ENCODE peak calls at places on chromosomes 3 and 15, in six cellular contexts. U is endothelial cell, T is natural killer cell, S is uterus, G is GM20000, K is NB4. X is an unnamed sample.

GRCh38 chr15:49990835-49991540 is 128.0 kb downstream of the ATP8B4 start:
- DNase-seq in S (no peak), K (no peak), U (no peak), T (no peak), G (no peak), X (no peak)

GRCh38 chr3:149559989-149560388 is 85.5 kb downstream of the TM4SF4 start:
- DNase-seq in G (no peak), S (no peak), K (no peak), T (no peak), U (no peak), X (no peak)

GRCh38 chr15:87477759-87478687 is 778.5 kb downstream of the NTRK3 start:
- DNase-seq in S (peak; percentile 39), U (no peak), G (no peak), T (no peak), K (peak; percentile 18), X (no peak)

GRCh38 chr15:27235689-27236088 is 264.7 kb downstream of the GABRG3 start:
- DNase-seq in K (no peak), S (no peak), G (no peak), T (no peak), U (no peak), X (no peak)

GRCh38 chr15:47663106-47663505 is 54.2 kb upstream of the SEMA6D start:
- DNase-seq in U (no peak), G (no peak), K (no peak), T (no peak), S (no peak), X (no peak)

GRCh38 chr3:130839815-130840214 is 54.1 kb upstream of the ATP2C1 start:
- DNase-seq in S (no peak), U (no peak), G (peak; percentile 38), K (peak; percentile 51), T (no peak), X (no peak)

GRCh38 chr15:85582076-85582718 is 201.8 kb downstream of the AKAP13 start:
- DNase-seq in T (no peak), K (no peak), G (peak; percentile 30), U (no peak), S (peak; percentile 42), X (no peak)

GRCh38 chr3:61559108-61559731 is 2.2 kb upstream of the PTPRG start:
- DNase-seq in K (no peak), T (no peak), G (no peak), S (no peak), U (peak; percentile 12), X (no peak)

GRCh38 chr3:169387751-169388696 is 275.5 kb downstream of the MECOM start:
- DNase-seq in T (no peak), S (peak; percentile 13), K (peak; percentile 19), U (peak; percentile 6), G (no peak), X (no peak)

GRCh38 chr3:186790261-186790981 is 7.0 kb downstream of the EIF4A2 start:
- DNase-seq in U (no peak), S (no peak), K (peak; percentile 64), T (no peak), G (no peak), X (no peak)

GRCh38 chr3:67648229-67648628 is 6.2 kb downstream of the SUCLG2 start:
- DNase-seq in T (no peak), S (no peak), U (no peak), G (no peak), K (no peak), X (no peak)

GRCh38 chr3:146466596-146466995 is 2.8 kb downstream of the PLSCR2 start:
- DNase-seq in T (no peak), G (no peak), K (no peak), U (no peak), S (no peak), X (no peak)

DNA sequence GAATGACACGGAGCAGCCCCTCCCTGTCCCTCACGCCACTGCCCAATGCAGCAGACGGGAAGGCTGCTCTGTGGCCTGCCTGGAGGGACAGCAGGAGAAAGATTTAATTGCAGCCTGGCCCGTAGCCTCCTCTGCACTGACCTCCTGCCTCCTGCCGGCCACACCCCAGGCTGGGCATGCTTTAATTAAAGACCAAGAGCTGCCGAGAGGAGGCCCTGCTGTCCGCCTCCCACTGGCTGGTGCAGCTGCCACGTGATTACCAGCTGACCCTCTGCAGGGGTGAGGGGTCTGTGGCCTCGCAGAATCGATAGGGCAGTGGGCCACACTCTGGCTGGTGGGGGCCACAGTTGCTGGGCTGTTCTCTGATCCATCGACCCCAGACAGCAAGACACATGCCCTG is 100.2 kb upstream of the PRR23E start:
- DNase-seq in U (no peak), T (no peak), K (no peak), S (no peak), G (no peak), X (no peak)
- TF ChIP-seq CTCF in U (no peak), T (no peak), K (no peak), S (no peak), G (no peak), X (no peak)

DNA sequence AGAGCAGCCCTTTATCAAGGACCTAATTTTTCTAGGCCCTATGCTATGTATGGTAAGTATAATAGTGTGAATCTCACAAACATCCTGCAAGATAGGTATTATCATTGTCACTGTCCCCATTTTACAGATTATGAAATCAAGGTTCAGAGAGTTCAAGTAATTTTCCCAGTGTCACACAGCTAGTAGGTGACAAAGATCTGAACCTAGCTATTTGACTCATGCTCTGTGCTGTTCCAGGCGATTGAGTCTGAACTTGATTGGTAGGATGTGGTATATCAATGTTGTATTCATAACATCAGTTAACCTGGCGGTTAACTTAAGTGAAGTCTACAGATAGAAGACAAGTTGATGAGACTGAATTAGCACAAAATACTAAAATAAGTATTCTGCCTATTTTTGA is 229.9 kb downstream of the CHST2 start:
- DNase-seq in T (no peak), S (no peak), G (no peak), K (no peak), U (no peak), X (no peak)
- TF ChIP-seq CTCF in T (no peak), S (no peak), G (no peak), K (no peak), U (no peak), X (no peak)

DNA sequence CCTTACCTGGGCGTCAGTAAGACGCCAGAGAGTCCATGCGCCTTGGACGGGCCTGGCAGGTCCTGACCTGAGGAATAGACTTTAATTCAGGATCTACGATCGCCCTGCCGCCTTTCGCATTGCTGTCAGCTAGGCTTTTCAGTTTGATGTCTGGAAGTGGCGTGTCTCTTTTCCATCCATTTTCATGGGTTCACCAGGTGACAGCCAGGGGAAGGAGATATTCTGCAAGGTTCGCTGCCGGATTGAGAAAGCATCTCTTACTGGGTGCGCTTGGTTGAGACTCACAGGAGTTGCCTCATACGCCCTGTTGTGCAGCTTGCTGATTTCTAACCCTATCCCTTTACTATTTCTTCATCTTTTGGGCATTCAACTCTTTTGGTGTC is 7.4 kb downstream of the EPHA3 start:
- DNase-seq in S (no peak), K (no peak), G (no peak), U (no peak), T (no peak), X (no peak)
- TF ChIP-seq CTCF in S (no peak), K (no peak), G (no peak), U (no peak), T (no peak), X (no peak)

GRCh38 chr3:9113040-9113439 is 136.4 kb downstream of the SRGAP3 start:
- DNase-seq in S (no peak), T (no peak), K (no peak), G (no peak), U (no peak), X (no peak)

GRCh38 chr3:9110316-9110715 is 139.1 kb downstream of the SRGAP3 start:
- DNase-seq in T (no peak), S (no peak), U (no peak), G (no peak), K (no peak), X (no peak)

GRCh38 chr3:9110802-9111201 is 138.6 kb downstream of the SRGAP3 start:
- DNase-seq in S (no peak), G (no peak), T (no peak), U (no peak), K (no peak), X (no peak)

GRCh38 chr3:9109570-9109914 is 139.9 kb downstream of the SRGAP3 start:
- DNase-seq in S (no peak), T (no peak), U (no peak), G (no peak), K (no peak), X (no peak)

DNA sequence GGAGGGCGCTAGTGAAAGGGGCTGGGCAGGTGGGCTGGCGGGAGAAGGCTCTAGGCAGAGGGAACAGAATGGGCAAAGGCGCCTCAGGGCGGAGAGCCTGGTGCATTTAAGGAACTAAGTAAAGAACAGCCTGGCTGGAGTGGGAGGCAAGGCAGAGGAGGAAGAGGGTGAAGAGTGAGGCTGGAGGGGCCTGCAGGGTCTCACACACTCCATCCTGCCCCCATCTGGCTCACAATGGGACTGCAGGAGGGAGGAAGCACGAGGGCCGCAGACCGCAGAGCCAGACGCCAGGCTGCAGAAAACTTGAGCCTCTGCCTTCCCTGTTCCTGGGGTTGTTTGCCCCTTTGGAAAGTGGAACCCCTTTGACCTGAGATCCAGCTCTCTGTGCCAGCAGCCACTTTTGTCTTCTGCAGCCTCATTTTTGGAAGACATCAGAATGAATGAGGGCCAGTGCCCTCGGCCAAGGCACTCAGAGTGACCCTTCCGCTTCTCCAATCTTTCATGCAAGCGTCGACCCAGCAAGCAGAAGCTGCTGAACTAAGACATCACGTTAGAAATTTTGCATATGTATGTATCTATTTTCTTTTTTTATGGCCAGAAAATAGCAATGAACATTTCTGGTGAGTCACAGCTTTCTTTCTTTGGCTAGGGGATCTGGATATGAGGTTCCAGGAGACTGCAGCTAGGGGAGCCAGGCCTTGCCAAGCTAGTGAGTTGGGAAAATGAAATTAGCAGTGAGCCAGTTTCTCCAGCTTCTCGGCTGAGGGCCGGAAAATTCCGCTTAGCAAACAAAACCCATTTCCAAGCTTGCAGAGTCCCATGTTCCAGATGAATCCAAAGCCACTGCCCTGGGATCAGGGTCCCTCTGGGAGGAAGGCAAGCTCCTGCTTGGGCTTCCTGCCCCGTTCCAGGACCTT is 137.8 kb downstream of the SRGAP3 start:
- DNase-seq in K (peak; percentile 44), T (no peak), U (peak; percentile 29), S (peak; percentile 76), G (no peak), X (no peak)
- TF ChIP-seq CTCF in K (peak; percentile 46), T (no peak), U (no peak), S (no peak), G (peak; percentile 4), X (no peak)

GRCh38 chr3:129352045-129352444 is 73.4 kb downstream of the HMCES start:
- DNase-seq in U (no peak), K (no peak), S (no peak), G (no peak), T (no peak), X (no peak)
- TF ChIP-seq CTCF in U (peak; percentile 54), K (peak; percentile 23), S (no peak), G (no peak), T (no peak), X (no peak)

DNA sequence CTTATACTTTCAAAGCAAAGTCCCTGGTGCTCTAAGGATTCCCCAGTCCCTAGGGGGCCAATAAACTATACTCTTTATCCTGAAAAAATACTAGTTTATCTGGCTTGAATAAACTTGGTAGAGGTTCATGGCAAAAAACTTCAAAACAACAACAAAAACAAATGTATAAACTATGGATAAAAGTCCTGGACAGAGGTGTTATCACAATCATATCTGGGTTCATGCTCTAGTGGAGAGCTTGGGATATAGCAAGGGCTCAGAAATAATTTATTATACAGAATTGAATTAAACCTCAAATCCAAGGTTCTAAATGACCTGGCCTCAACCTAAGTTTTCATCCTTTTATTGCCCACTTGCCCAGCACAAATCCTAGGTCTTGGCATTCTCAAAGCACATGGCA is 98.6 kb upstream of the TRIM42 start:
- DNase-seq in T (no peak), K (no peak), G (no peak), U (no peak), S (no peak), X (no peak)
- TF ChIP-seq CTCF in T (no peak), K (no peak), G (no peak), U (peak; percentile 27), S (no peak), X (no peak)